ENCODE peak calls at places on chromosome 5, in eight cellular contexts. One of them, this sample, is unnamed. For H3K27me3 and H3K9me3, the result is how much of the 10 kb centered on the place peaks cover.

GRCh38 chr5:7877851-7878250 is 8.9 kb downstream of the MTRR start:
- DNase-seq in stomach: no peak
- DNase-seq in suprapubic skin: no peak
- DNase-seq in tibial nerve: no peak
- DNase-seq in sigmoid colon: no peak
- DNase-seq in ovary: no peak
- DNase-seq in H1: no peak
- DNase-seq in SK-N-SH: no peak
- DNase-seq in this sample: no peak

GRCh38 chr5:153520952-153521351 is 30.5 kb downstream of the GRIA1 start:
- DNase-seq in stomach: no peak
- DNase-seq in suprapubic skin: no peak
- DNase-seq in tibial nerve: no peak
- DNase-seq in sigmoid colon: no peak
- DNase-seq in ovary: no peak
- DNase-seq in H1: no peak
- DNase-seq in SK-N-SH: no peak
- DNase-seq in this sample: no peak

GRCh38 chr5:154368041-154368800 is 77.6 kb upstream of the SAP30L start:
- DNase-seq in stomach: no peak
- DNase-seq in suprapubic skin: no peak
- DNase-seq in tibial nerve: no peak
- DNase-seq in sigmoid colon: peak
- DNase-seq in ovary: no peak
- DNase-seq in H1: no peak
- DNase-seq in SK-N-SH: peak
- DNase-seq in this sample: no peak

GRCh38 chr5:128905225-128906110 is 59.8 kb upstream of the SLC27A6 start:
- DNase-seq in stomach: no peak
- DNase-seq in suprapubic skin: no peak
- DNase-seq in tibial nerve: no peak
- DNase-seq in sigmoid colon: no peak
- DNase-seq in ovary: peak
- DNase-seq in H1: no peak
- DNase-seq in SK-N-SH: peak
- DNase-seq in this sample: peak

GRCh38 chr5:66494437-66494836 is 101.8 kb upstream of the MAST4 start:
- DNase-seq in stomach: no peak
- DNase-seq in suprapubic skin: no peak
- DNase-seq in tibial nerve: no peak
- DNase-seq in sigmoid colon: no peak
- DNase-seq in ovary: no peak
- DNase-seq in H1: peak
- DNase-seq in SK-N-SH: no peak
- DNase-seq in this sample: no peak

GRCh38 chr5:137370096-137370495 is 129.0 kb downstream of the SPOCK1 start:
- DNase-seq in stomach: no peak
- DNase-seq in suprapubic skin: no peak
- DNase-seq in tibial nerve: no peak
- DNase-seq in sigmoid colon: no peak
- DNase-seq in ovary: no peak
- DNase-seq in H1: no peak
- DNase-seq in SK-N-SH: no peak
- DNase-seq in this sample: no peak

GRCh38 chr5:177086918-177087706 is 397 bp downstream of the FGFR4 start:
- DNase-seq in stomach: peak
- DNase-seq in suprapubic skin: no peak
- DNase-seq in tibial nerve: no peak
- DNase-seq in sigmoid colon: no peak
- DNase-seq in ovary: peak
- DNase-seq in H1: peak
- DNase-seq in SK-N-SH: peak
- DNase-seq in this sample: peak

GRCh38 chr5:16666861-16667481 is 50.2 kb upstream of the RETREG1 start:
- DNase-seq in stomach: peak
- DNase-seq in suprapubic skin: no peak
- DNase-seq in tibial nerve: no peak
- DNase-seq in sigmoid colon: no peak
- DNase-seq in ovary: no peak
- DNase-seq in H1: no peak
- DNase-seq in SK-N-SH: peak
- DNase-seq in this sample: peak

GRCh38 chr5:154868702-154869101 is 10.3 kb downstream of the CNOT8 start:
- DNase-seq in stomach: no peak
- DNase-seq in suprapubic skin: no peak
- DNase-seq in tibial nerve: no peak
- DNase-seq in sigmoid colon: no peak
- DNase-seq in ovary: no peak
- DNase-seq in H1: no peak
- DNase-seq in SK-N-SH: peak
- DNase-seq in this sample: no peak

GRCh38 chr5:13027886-13028285 is 916.6 kb downstream of the DNAH5 start:
- DNase-seq in stomach: no peak
- DNase-seq in suprapubic skin: no peak
- DNase-seq in tibial nerve: no peak
- DNase-seq in sigmoid colon: no peak
- DNase-seq in ovary: no peak
- DNase-seq in H1: no peak
- DNase-seq in SK-N-SH: no peak
- DNase-seq in this sample: no peak

GRCh38 chr5:93154551-93154950 is 426.5 kb downstream of the NR2F1-AS1 start:
- DNase-seq in stomach: no peak
- DNase-seq in suprapubic skin: no peak
- DNase-seq in tibial nerve: no peak
- DNase-seq in sigmoid colon: no peak
- DNase-seq in ovary: no peak
- DNase-seq in H1: no peak
- DNase-seq in SK-N-SH: no peak
- DNase-seq in this sample: no peak

GRCh38 chr5:122073023-122073422 is 5.0 kb downstream of the LOX start:
- DNase-seq in stomach: no peak
- DNase-seq in suprapubic skin: no peak
- DNase-seq in tibial nerve: no peak
- DNase-seq in sigmoid colon: no peak
- DNase-seq in ovary: no peak
- DNase-seq in H1: no peak
- DNase-seq in SK-N-SH: no peak
- DNase-seq in this sample: no peak

GRCh38 chr5:35384658-35385057 is 154.4 kb upstream of the PRLR start:
- DNase-seq in stomach: no peak
- DNase-seq in suprapubic skin: no peak
- DNase-seq in tibial nerve: no peak
- DNase-seq in sigmoid colon: no peak
- DNase-seq in ovary: no peak
- DNase-seq in H1: no peak
- DNase-seq in SK-N-SH: no peak
- DNase-seq in this sample: no peak

GRCh38 chr5:57082441-57083067 is 91.3 kb upstream of the GPBP1 start:
- DNase-seq in stomach: no peak
- DNase-seq in suprapubic skin: no peak
- DNase-seq in tibial nerve: no peak
- DNase-seq in sigmoid colon: no peak
- DNase-seq in ovary: no peak
- DNase-seq in H1: no peak
- DNase-seq in SK-N-SH: peak
- DNase-seq in this sample: no peak

GRCh38 chr5:44332360-44332971 is 56.8 kb downstream of the FGF10 start:
- DNase-seq in stomach: no peak
- DNase-seq in suprapubic skin: no peak
- DNase-seq in tibial nerve: no peak
- DNase-seq in sigmoid colon: no peak
- DNase-seq in ovary: no peak
- DNase-seq in H1: no peak
- DNase-seq in SK-N-SH: peak
- DNase-seq in this sample: no peak

GRCh38 chr5:131647078-131647769 is 12.2 kb upstream of the RAPGEF6 start:
- DNase-seq in stomach: no peak
- DNase-seq in suprapubic skin: no peak
- DNase-seq in tibial nerve: no peak
- DNase-seq in sigmoid colon: no peak
- DNase-seq in ovary: no peak
- DNase-seq in H1: no peak
- DNase-seq in SK-N-SH: no peak
- DNase-seq in this sample: no peak

GRCh38 chr5:101084353-101084752 is 181.3 kb upstream of the ST8SIA4 start:
- DNase-seq in stomach: no peak
- DNase-seq in suprapubic skin: no peak
- DNase-seq in tibial nerve: no peak
- DNase-seq in sigmoid colon: no peak
- DNase-seq in ovary: no peak
- DNase-seq in H1: no peak
- DNase-seq in SK-N-SH: no peak
- DNase-seq in this sample: no peak

GRCh38 chr5:113527746-113528145 is 14.3 kb downstream of the YTHDC2 start:
- DNase-seq in stomach: no peak
- DNase-seq in suprapubic skin: no peak
- DNase-seq in tibial nerve: no peak
- DNase-seq in sigmoid colon: no peak
- DNase-seq in ovary: no peak
- DNase-seq in H1: no peak
- DNase-seq in SK-N-SH: no peak
- DNase-seq in this sample: no peak

GRCh38 chr5:164597293-164597900 is 1092.0 kb downstream of the MAT2B start:
- DNase-seq in stomach: no peak
- DNase-seq in suprapubic skin: no peak
- DNase-seq in tibial nerve: no peak
- DNase-seq in sigmoid colon: no peak
- DNase-seq in ovary: no peak
- DNase-seq in H1: peak
- DNase-seq in SK-N-SH: no peak
- DNase-seq in this sample: no peak

GRCh38 chr5:12023614-12024241 is 119.5 kb upstream of the CTNND2 start:
- DNase-seq in stomach: no peak
- DNase-seq in suprapubic skin: no peak
- DNase-seq in tibial nerve: no peak
- DNase-seq in sigmoid colon: no peak
- DNase-seq in ovary: no peak
- DNase-seq in H1: no peak
- DNase-seq in SK-N-SH: peak
- DNase-seq in this sample: no peak

GRCh38 chr5:18772475-18772874 is 1138.2 kb downstream of the TAF11L14 start:
- DNase-seq in stomach: no peak
- DNase-seq in suprapubic skin: no peak
- DNase-seq in tibial nerve: no peak
- DNase-seq in sigmoid colon: no peak
- DNase-seq in ovary: no peak
- DNase-seq in H1: no peak
- DNase-seq in SK-N-SH: no peak
- DNase-seq in this sample: no peak

GRCh38 chr5:151093476-151093889 is 12.6 kb upstream of the TNIP1 start:
- DNase-seq in stomach: no peak
- DNase-seq in suprapubic skin: no peak
- DNase-seq in tibial nerve: no peak
- DNase-seq in sigmoid colon: peak
- DNase-seq in ovary: no peak
- DNase-seq in H1: no peak
- DNase-seq in SK-N-SH: no peak
- DNase-seq in this sample: no peak

GRCh38 chr5:53545744-53546143 is 14.7 kb upstream of the NDUFS4 start:
- DNase-seq in stomach: no peak
- DNase-seq in suprapubic skin: no peak
- DNase-seq in tibial nerve: no peak
- DNase-seq in sigmoid colon: no peak
- DNase-seq in ovary: no peak
- DNase-seq in H1: no peak
- DNase-seq in SK-N-SH: no peak
- DNase-seq in this sample: no peak

GRCh38 chr5:73789851-73790281 is 163.9 kb downstream of the ARHGEF28 start:
- DNase-seq in stomach: no peak
- DNase-seq in suprapubic skin: no peak
- DNase-seq in tibial nerve: no peak
- DNase-seq in sigmoid colon: no peak
- DNase-seq in ovary: no peak
- DNase-seq in H1: no peak
- DNase-seq in SK-N-SH: no peak
- DNase-seq in this sample: no peak

GRCh38 chr5:82549263-82549662 is 271.1 kb upstream of the RPS23 start:
- DNase-seq in stomach: no peak
- DNase-seq in suprapubic skin: no peak
- DNase-seq in tibial nerve: no peak
- DNase-seq in sigmoid colon: no peak
- DNase-seq in ovary: no peak
- DNase-seq in H1: no peak
- DNase-seq in SK-N-SH: no peak
- DNase-seq in this sample: no peak

DNA sequence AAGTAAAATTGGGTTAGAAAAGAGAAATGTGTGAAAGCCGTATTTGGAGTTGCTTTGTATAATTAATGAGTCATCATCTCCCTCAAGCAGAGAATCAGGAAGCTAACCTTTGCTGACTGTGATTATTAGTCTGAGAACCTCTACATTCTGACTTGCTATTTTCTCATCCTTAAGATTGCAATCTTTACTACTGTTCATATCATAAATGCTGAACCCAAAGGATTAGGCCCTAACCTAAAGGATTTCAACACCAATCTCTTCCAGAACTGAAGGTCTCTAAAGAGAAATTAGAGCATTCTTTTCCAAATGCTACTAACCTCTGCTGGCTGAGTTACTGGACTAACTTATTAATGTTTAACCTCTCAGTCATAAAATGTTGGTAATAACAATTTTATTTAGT is 538.1 kb upstream of the MEF2C start:
- DNase-seq in stomach: no peak
- DNase-seq in suprapubic skin: no peak
- DNase-seq in tibial nerve: no peak
- DNase-seq in sigmoid colon: no peak
- DNase-seq in ovary: no peak
- DNase-seq in H1: no peak
- DNase-seq in SK-N-SH: no peak
- DNase-seq in this sample: no peak
- TF ChIP-seq EP300 in stomach: no peak
- TF ChIP-seq EP300 in suprapubic skin: no peak
- TF ChIP-seq EP300 in tibial nerve: no peak
- TF ChIP-seq EP300 in sigmoid colon: no peak
- TF ChIP-seq EP300 in ovary: no peak
- TF ChIP-seq EP300 in H1: no peak
- TF ChIP-seq EP300 in SK-N-SH: no peak
- TF ChIP-seq EP300 in this sample: no peak

GRCh38 chr5:1657161-1657741 is 133.5 kb upstream of the LPCAT1 start:
- DNase-seq in stomach: no peak
- DNase-seq in suprapubic skin: no peak
- DNase-seq in tibial nerve: no peak
- DNase-seq in sigmoid colon: no peak
- DNase-seq in ovary: no peak
- DNase-seq in H1: no peak
- DNase-seq in SK-N-SH: peak
- DNase-seq in this sample: no peak
- H3K27me3 ChIP-seq in stomach: half or more
- H3K27me3 ChIP-seq in suprapubic skin: half or more
- H3K27me3 ChIP-seq in tibial nerve: half or more
- H3K27me3 ChIP-seq in sigmoid colon: under half
- H3K27me3 ChIP-seq in ovary: under half
- H3K27me3 ChIP-seq in H1: under half
- H3K27me3 ChIP-seq in SK-N-SH: half or more
- H3K27me3 ChIP-seq in this sample: half or more

GRCh38 chr5:141149812-141150211 is at the start of gene PCDHB6:
- DNase-seq in stomach: no peak
- DNase-seq in suprapubic skin: no peak
- DNase-seq in tibial nerve: no peak
- DNase-seq in sigmoid colon: no peak
- DNase-seq in ovary: no peak
- DNase-seq in H1: peak
- DNase-seq in SK-N-SH: peak
- DNase-seq in this sample: no peak
- H3K9me3 ChIP-seq in stomach: half or more
- H3K9me3 ChIP-seq in suprapubic skin: under half
- H3K9me3 ChIP-seq in tibial nerve: half or more
- H3K9me3 ChIP-seq in sigmoid colon: under half
- H3K9me3 ChIP-seq in ovary: under half
- H3K9me3 ChIP-seq in H1: under half
- H3K9me3 ChIP-seq in SK-N-SH: under half
- H3K9me3 ChIP-seq in this sample: under half

GRCh38 chr5:96335873-96336272 is 97.2 kb downstream of the PCSK1 start:
- DNase-seq in stomach: no peak
- DNase-seq in suprapubic skin: no peak
- DNase-seq in tibial nerve: no peak
- DNase-seq in sigmoid colon: no peak
- DNase-seq in ovary: no peak
- DNase-seq in H1: no peak
- DNase-seq in SK-N-SH: no peak
- DNase-seq in this sample: no peak
- TF ChIP-seq EP300 in stomach: no peak
- TF ChIP-seq EP300 in suprapubic skin: no peak
- TF ChIP-seq EP300 in tibial nerve: no peak
- TF ChIP-seq EP300 in sigmoid colon: no peak
- TF ChIP-seq EP300 in ovary: no peak
- TF ChIP-seq EP300 in H1: no peak
- TF ChIP-seq EP300 in SK-N-SH: no peak
- TF ChIP-seq EP300 in this sample: no peak